ENCODE peak calls at places on chromosomes 11 and 22, in nine cellular contexts. J is SK-N-MC, U is right cardiac atrium, T is body of pancreas, B is IMR-90, I is neuronal stem cell, V is mucosa of descending colon, N is cardiac muscle cell, F is right atrium auricular region. D is an unnamed sample.

GRCh38 chr11:130314184-130314748 is 451 bp downstream of the ZBTB44 start:
- DNase-seq in J (no peak), U (peak; percentile 89), T (peak; percentile 65), B (peak; percentile 1), I (no peak), V (peak; percentile 86), N (peak; percentile 56), F (no peak), D (peak; percentile 79)

GRCh38 chr22:22403771-22404170 is 104.8 kb downstream of the ZNF280B start:
- DNase-seq in J (no peak), U (no peak), T (no peak), B (no peak), I (no peak), V (no peak), N (no peak), F (peak; percentile 38), D (no peak)

GRCh38 chr22:29344137-29344536 is 28.6 kb upstream of the RASL10A start:
- DNase-seq in J (no peak), U (peak; percentile 82), T (peak; percentile 92), B (peak; percentile 79), I (no peak), V (no peak), N (peak; percentile 90), F (no peak), D (peak; percentile 45)

GRCh38 chr22:42623301-42623751 is 8.6 kb upstream of the POLDIP3 start:
- DNase-seq in J (no peak), U (peak; percentile 60), T (no peak), B (no peak), I (no peak), V (peak; percentile 82), N (no peak), F (no peak), D (peak; percentile 86)

GRCh38 chr11:78459738-78460137 is 42.1 kb upstream of the GAB2 start:
- DNase-seq in J (no peak), U (no peak), T (no peak), B (no peak), I (no peak), V (no peak), N (no peak), F (no peak), D (no peak)

GRCh38 chr11:15128621-15129020 is 13.9 kb downstream of the INSC start:
- DNase-seq in J (no peak), U (no peak), T (no peak), B (no peak), I (no peak), V (no peak), N (no peak), F (peak; percentile 28), D (no peak)

GRCh38 chr11:11279956-11280689 is 72.9 kb downstream of the CSNK2A3 start:
- DNase-seq in J (peak; percentile 48), U (no peak), T (no peak), B (peak; percentile 67), I (no peak), V (no peak), N (no peak), F (no peak), D (no peak)

GRCh38 chr11:2930705-2931415 is 1.6 kb upstream of the PHLDA2 start:
- DNase-seq in J (no peak), U (peak; percentile 84), T (peak; percentile 94), B (peak; percentile 23), I (peak; percentile 24), V (peak; percentile 95), N (peak; percentile 51), F (no peak), D (peak; percentile 93)

GRCh38 chr11:134100171-134100570 is 31.3 kb downstream of the JAM3 start:
- DNase-seq in J (no peak), U (no peak), T (no peak), B (no peak), I (no peak), V (no peak), N (no peak), F (no peak), D (no peak)

GRCh38 chr11:132472411-132473205 is 1059.7 kb downstream of the OPCML start:
- DNase-seq in J (no peak), U (no peak), T (no peak), B (no peak), I (no peak), V (no peak), N (peak; percentile 22), F (no peak), D (no peak)

GRCh38 chr11:78832226-78832947 is 257.7 kb upstream of the NARS2 start:
- DNase-seq in J (no peak), U (no peak), T (no peak), B (no peak), I (no peak), V (no peak), N (peak; percentile 43), F (no peak), D (no peak)

GRCh38 chr11:84564180-84564866 is 1062.8 kb downstream of the DLG2 start:
- DNase-seq in J (no peak), U (no peak), T (peak; percentile 60), B (peak; percentile 44), I (peak; percentile 35), V (peak; percentile 39), N (peak; percentile 61), F (no peak), D (peak; percentile 51)

GRCh38 chr11:128728767-128729587 is 35.1 kb downstream of the FLI1 start:
- DNase-seq in J (no peak), U (no peak), T (no peak), B (no peak), I (no peak), V (no peak), N (no peak), F (no peak), D (no peak)

GRCh38 chr11:116578971-116579687 is 193.7 kb downstream of the BUD13 start:
- DNase-seq in J (no peak), U (peak; percentile 70), T (no peak), B (no peak), I (peak; percentile 12), V (no peak), N (peak; percentile 14), F (no peak), D (no peak)

GRCh38 chr11:120420572-120420971 is 84.4 kb downstream of the ARHGEF12 start:
- DNase-seq in J (no peak), U (no peak), T (no peak), B (no peak), I (no peak), V (no peak), N (no peak), F (no peak), D (no peak)

GRCh38 chr11:73366265-73366610 is 10.0 kb upstream of the RELT start:
- DNase-seq in J (no peak), U (no peak), T (no peak), B (no peak), I (no peak), V (no peak), N (no peak), F (no peak), D (no peak)

GRCh38 chr11:61744181-61744580 is 8.3 kb upstream of the MYRF start:
- DNase-seq in J (no peak), U (no peak), T (no peak), B (peak; percentile 34), I (no peak), V (no peak), N (no peak), F (no peak), D (no peak)

DNA sequence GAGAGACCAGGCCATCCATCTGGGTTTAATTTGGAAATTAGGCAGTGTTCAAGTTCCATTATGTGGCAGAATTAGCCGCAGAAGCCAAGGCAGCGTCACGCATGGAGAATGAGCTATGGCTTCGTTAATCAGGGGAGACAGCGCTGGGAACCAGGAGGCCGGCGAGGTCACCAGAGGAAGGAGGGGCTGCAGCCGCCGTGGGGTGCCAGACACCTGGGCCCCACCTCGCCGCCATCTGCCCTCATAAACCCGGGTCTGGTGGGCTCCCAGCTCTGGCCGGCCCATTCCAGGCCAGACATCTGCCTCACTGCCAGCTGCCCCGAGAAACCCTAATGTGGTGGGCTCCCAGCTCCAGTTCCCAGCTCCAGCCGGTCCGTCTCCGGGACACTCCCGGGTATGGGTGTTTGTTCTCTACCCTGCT is 676.9 kb downstream of the BRD1 start:
- DNase-seq in J (no peak), U (no peak), T (no peak), B (no peak), I (no peak), V (no peak), N (no peak), F (no peak), D (no peak)
- H3K9me3 ChIP-seq in J (no peaks in the 10 kb centered on the region), U (no peaks in the 10 kb centered on the region), T (no peaks in the 10 kb centered on the region), B (peaks cover 69% of the 10 kb centered on the region), I (no peaks in the 10 kb centered on the region), V (no peaks in the 10 kb centered on the region), N (no peaks in the 10 kb centered on the region), F (no peaks in the 10 kb centered on the region), D (no peaks in the 10 kb centered on the region)

DNA sequence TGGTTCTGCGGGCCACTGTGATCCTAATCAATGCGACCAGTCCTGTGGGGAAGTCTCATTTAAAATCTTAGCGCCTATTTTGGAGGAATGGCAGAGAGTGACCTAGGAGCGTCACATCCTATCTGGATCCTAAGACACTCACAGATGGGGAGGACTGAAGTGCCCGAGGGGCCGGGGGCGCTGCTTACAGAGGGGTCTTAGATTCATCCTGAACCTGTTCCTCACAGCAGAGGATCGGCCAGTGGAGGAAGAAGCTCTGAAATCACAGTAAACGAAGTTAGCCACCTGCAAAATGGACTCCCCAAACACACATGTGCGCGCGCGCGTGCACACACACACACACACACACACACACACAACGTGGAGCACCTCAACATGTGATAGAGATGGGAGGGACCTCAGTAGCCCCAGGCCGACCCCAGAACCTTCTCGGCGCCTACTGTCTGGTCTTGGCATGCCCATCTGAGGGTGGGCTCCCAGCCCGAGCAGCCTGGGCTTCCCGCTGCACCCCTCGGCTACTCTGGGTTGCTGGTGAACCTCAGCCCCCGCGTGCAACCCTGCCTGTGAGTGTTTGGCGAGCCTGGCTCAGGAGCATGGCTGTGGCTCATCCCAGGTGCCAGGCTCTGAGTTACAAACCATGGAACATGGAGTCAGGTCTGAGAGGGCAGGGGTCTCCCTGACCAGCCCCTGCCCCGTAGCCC is 613.3 kb downstream of the TBC1D22A start:
- DNase-seq in J (no peak), U (no peak), T (peak; percentile 6), B (no peak), I (no peak), V (no peak), N (no peak), F (no peak), D (no peak)
- H3K9me3 ChIP-seq in J (no peaks in the 10 kb centered on the region), U (no peaks in the 10 kb centered on the region), T (no peaks in the 10 kb centered on the region), B (no peaks in the 10 kb centered on the region), I (no peaks in the 10 kb centered on the region), V (no peaks in the 10 kb centered on the region), N (no peaks in the 10 kb centered on the region), F (no peaks in the 10 kb centered on the region), D (no peaks in the 10 kb centered on the region)

DNA sequence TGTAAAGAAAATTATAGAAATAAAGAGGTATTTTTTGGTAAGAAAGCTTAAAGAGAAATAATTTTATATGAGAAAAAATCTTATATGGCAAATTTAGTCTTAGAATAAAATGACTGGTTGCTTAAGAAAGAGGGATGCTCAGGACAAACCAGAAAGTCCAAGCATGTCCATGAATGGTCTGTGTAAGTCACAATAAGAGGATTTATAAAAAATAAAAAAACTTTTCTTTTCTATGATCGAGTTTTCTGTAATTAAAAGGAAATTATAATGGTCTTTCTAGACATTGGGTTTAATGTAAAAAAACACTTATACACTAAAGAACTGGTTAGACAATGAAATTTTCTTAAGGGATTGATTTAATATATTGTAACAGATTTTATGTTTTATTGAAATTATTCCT is 819.6 kb downstream of the TBC1D22A start:
- DNase-seq in J (no peak), U (no peak), T (no peak), B (no peak), I (no peak), V (no peak), N (no peak), F (no peak), D (no peak)
- H3K9me3 ChIP-seq in J (peaks cover 3% of the 10 kb centered on the region), U (no peaks in the 10 kb centered on the region), T (no peaks in the 10 kb centered on the region), B (peaks cover 12% of the 10 kb centered on the region), I (no peaks in the 10 kb centered on the region), V (peaks cover 13% of the 10 kb centered on the region), N (no peaks in the 10 kb centered on the region), F (no peaks in the 10 kb centered on the region), D (no peaks in the 10 kb centered on the region)

GRCh38 chr22:10727393-10727792 is 4800.6 kb upstream of the OR11H1 start:
- DNase-seq in J (no peak), U (no peak), T (no peak), B (no peak), I (no peak), V (no peak), N (no peak), F (no peak), D (no peak)
- H3K9me3 ChIP-seq in J (peaks cover 3% of the 10 kb centered on the region), U (peaks cover 6% of the 10 kb centered on the region), T (no peaks in the 10 kb centered on the region), B (peaks cover 39% of the 10 kb centered on the region), I (peaks cover 7% of the 10 kb centered on the region), V (peaks cover 84% of the 10 kb centered on the region), N (peaks cover 1% of the 10 kb centered on the region), F (no peaks in the 10 kb centered on the region), D (peaks cover 11% of the 10 kb centered on the region)

D was measured in transverse colon.